ENCODE peak calls at places on chromosomes 13 and 19, in seven cellular contexts. N, G, V, L, Q, U and R are unnamed samples.
A peak's percentile ranks its signal among the peaks of the same experiment; 100 is the strongest.

GRCh38 chr19:3801412-3802096 is 15.4 kb upstream of the MATK start:
- DNase-seq in Q (peak; percentile 56), L (no peak), U (no peak), N (no peak), V (no peak), G (peak; percentile 85), R (no peak)

GRCh38 chr19:18743281-18743825 is 47.8 kb downstream of the COMP start:
- DNase-seq in G (peak; percentile 92), N (no peak), V (no peak), U (no peak), Q (peak; percentile 88), L (no peak), R (no peak)

GRCh38 chr19:38543286-38543806 is 74.4 kb downstream of the MAP4K1 start:
- DNase-seq in N (no peak), L (no peak), G (no peak), U (no peak), Q (no peak), V (no peak), R (no peak)

GRCh38 chr13:73204916-73205315 is 146.1 kb downstream of the KLF5 start:
- DNase-seq in G (no peak), Q (no peak), U (no peak), L (no peak), V (no peak), N (no peak), R (no peak)

GRCh38 chr19:15328312-15328711 is 4.0 kb downstream of the BRD4 start:
- DNase-seq in U (no peak), V (no peak), G (no peak), Q (no peak), N (no peak), L (no peak), R (no peak)

GRCh38 chr19:6220385-6221191 is 59.2 kb downstream of the MLLT1 start:
- DNase-seq in N (no peak), L (no peak), U (no peak), G (no peak), V (no peak), Q (no peak), R (no peak)

GRCh38 chr13:99941086-99941485 is 30.5 kb downstream of the ZIC5 start:
- DNase-seq in N (peak; percentile 86), Q (no peak), G (no peak), U (no peak), V (no peak), L (no peak), R (no peak)

GRCh38 chr13:101267656-101268055 is 148.7 kb downstream of the NALCN start:
- DNase-seq in G (no peak), U (no peak), N (no peak), L (no peak), V (no peak), Q (no peak), R (no peak)

GRCh38 chr19:4914736-4915501 is 5.6 kb downstream of the UHRF1 start:
- DNase-seq in N (no peak), V (no peak), L (no peak), U (no peak), G (no peak), Q (peak; percentile 69), R (no peak)

GRCh38 chr13:112897956-112898785 is 70.8 kb upstream of the MCF2L start:
- DNase-seq in Q (no peak), G (no peak), L (no peak), N (no peak), V (no peak), U (no peak), R (no peak)

GRCh38 chr13:72960541-72960940 is 98.3 kb upstream of the KLF5 start:
- DNase-seq in Q (no peak), L (no peak), N (peak; percentile 24), U (no peak), V (no peak), G (no peak), R (no peak)

GRCh38 chr13:64052526-64052925 is 2636.9 kb upstream of the PCDH20 start:
- DNase-seq in N (no peak), V (no peak), U (no peak), G (no peak), Q (peak; percentile 4), L (no peak), R (no peak)

GRCh38 chr13:78875792-78876580 is 217.0 kb upstream of the OBI1 start:
- DNase-seq in L (peak; percentile 6), Q (no peak), V (no peak), N (no peak), G (no peak), U (peak; percentile 7), R (peak; percentile 19)

GRCh38 chr13:27374126-27374613 is 50.2 kb upstream of the GTF3A start:
- DNase-seq in V (no peak), L (no peak), N (no peak), U (no peak), Q (no peak), G (no peak), R (no peak)

GRCh38 chr13:24052547-24052981 is 108.0 kb upstream of the SPATA13 start:
- DNase-seq in V (no peak), G (peak; percentile 58), Q (peak; percentile 20), L (no peak), N (no peak), U (no peak), R (no peak)

GRCh38 chr13:53150568-53150967 is 122.0 kb downstream of the OLFM4 start:
- DNase-seq in U (no peak), Q (no peak), L (no peak), N (no peak), V (no peak), G (no peak), R (no peak)

GRCh38 chr19:44846455-44847143 is 502 bp downstream of the NECTIN2 start:
- DNase-seq in N (no peak), V (no peak), L (no peak), U (no peak), G (peak; percentile 48), Q (no peak), R (no peak)

GRCh38 chr13:72651196-72651595 is 76.2 kb downstream of the MZT1 start:
- DNase-seq in G (peak; percentile 32), U (no peak), Q (no peak), L (no peak), N (peak; percentile 17), V (no peak), R (no peak)

GRCh38 chr13:113151745-113152707 is 6.4 kb upstream of the PROZ start:
- DNase-seq in G (no peak), V (no peak), N (no peak), U (no peak), Q (no peak), L (no peak), R (no peak)

GRCh38 chr13:85316501-85316900 is 482.7 kb downstream of the SLITRK6 start:
- DNase-seq in V (no peak), G (no peak), N (no peak), U (no peak), L (no peak), Q (no peak), R (no peak)

GRCh38 chr13:112486386-112487126 is 101.4 kb downstream of the TUBGCP3 start:
- DNase-seq in V (no peak), Q (no peak), L (no peak), U (no peak), N (no peak), G (no peak), R (no peak)

GRCh38 chr13:112007191-112007590 is 59.8 kb upstream of the SOX1 start:
- DNase-seq in L (no peak), Q (no peak), G (no peak), U (no peak), V (no peak), N (no peak), R (no peak)

GRCh38 chr19:47266401-47266885 is 8.2 kb upstream of the INAFM1 start:
- DNase-seq in N (no peak), V (no peak), Q (no peak), U (no peak), L (no peak), G (no peak), R (no peak)

GRCh38 chr19:54448037-54448773 is 794 bp upstream of the LENG8 start:
- DNase-seq in U (no peak), V (no peak), Q (peak; percentile 66), G (peak; percentile 74), L (no peak), N (peak; percentile 51), R (no peak)

GRCh38 chr13:34750078-34750703 is 191.9 kb upstream of the NBEA start:
- DNase-seq in U (no peak), L (no peak), V (no peak), G (peak; percentile 52), Q (no peak), N (no peak), R (no peak)

DNA sequence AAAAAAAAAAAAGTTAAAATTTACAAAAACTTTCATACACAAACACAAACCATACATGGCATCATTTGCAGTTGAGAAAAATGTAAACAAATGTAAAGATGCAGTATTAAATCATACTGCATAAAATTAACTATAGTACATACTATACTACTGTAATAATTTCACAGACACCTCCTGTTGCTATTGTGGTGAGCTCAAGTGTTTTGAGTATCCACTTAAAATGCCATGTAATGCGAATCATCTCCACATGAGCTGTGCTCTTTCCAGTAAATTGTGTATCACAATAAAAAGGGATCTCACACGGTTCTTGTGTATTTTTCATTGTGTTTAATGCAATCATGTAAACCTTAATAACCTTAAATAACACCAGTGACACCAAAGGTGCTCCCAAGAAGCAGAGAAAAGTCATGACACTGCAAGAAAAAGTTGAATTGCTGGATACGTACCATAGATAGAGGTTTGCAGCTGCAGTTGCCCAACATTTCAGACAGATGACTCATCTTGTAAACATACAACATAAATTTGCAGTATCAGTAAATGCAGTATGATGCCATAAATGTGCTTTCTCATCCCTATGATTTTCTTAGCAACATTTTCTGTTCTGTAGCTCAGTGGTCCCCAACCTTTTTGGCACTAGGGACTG is 166.6 kb downstream of the RAP2A start:
- DNase-seq in U (no peak), L (no peak), V (no peak), Q (no peak), N (peak; percentile 4), G (no peak), R (no peak)
- TF ChIP-seq TAF1 in U (no peak), L (no peak), V (no peak), Q (no peak), N (no peak), G (no peak), R (no peak)

DNA sequence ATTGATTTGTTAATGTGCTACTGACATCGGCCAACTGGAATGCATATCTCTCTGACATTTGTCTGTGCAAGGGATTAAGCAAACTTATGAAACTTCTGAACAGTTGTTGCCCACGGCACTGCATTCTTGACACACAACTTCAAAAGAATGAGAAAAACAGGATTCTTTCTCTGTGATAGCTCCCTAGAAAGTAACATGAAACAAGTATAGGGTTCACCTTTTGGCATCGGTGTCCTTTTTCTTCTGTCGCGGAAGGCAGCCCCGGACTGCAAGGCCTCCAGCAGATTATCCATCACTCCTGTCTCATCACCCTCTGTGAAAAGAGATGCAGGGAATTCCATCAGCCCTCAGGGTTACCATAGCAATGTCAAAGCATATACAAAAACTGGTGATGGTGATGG is 389.2 kb downstream of the DIAPH3 start:
- DNase-seq in U (no peak), Q (no peak), L (no peak), V (no peak), N (peak; percentile 49), G (no peak), R (no peak)
- TF ChIP-seq TAF1 in U (no peak), Q (no peak), L (no peak), V (no peak), N (no peak), G (no peak), R (no peak)

GRCh38 chr19:58408152-58409009 is at the start of gene ZNF584:
- DNase-seq in Q (peak; percentile 94), L (peak; percentile 96), V (peak; percentile 60), U (peak; percentile 74), N (peak; percentile 89), G (peak; percentile 97), R (peak; percentile 95)
- TF ChIP-seq TAF1 in Q (peak; percentile 89), L (peak; percentile 79), V (peak; percentile 42), U (peak; percentile 90), N (peak; percentile 82), G (peak; percentile 87), R (peak; percentile 58)

GRCh38 chr19:2342656-2343288 is 14.3 kb downstream of the SPPL2B start:
- DNase-seq in Q (no peak), N (no peak), U (no peak), L (no peak), V (no peak), G (no peak), R (no peak)
- TF ChIP-seq TAF1 in Q (no peak), N (no peak), U (no peak), L (no peak), V (no peak), G (no peak), R (no peak)